ENCODE peak calls at places on chromosomes 7 and 10, in ten cellular contexts. Q is K562; V is prostate gland; I is fibroblast of the aortic adventitia; K is B cell; X is AG04450; C is WTC11; U is fibroblast of mammary gland; T is ovary; E is CD4-positive, alpha-beta T cell. H is an unnamed sample.
A peak's percentile ranks its signal among the peaks of the same experiment; 100 is the strongest.

GRCh38 chr7:139687206-139687954 is 90.4 kb downstream of the HIPK2 start:
- DNase-seq in V (no peak), C (no peak), U (no peak), K (no peak), T (no peak), X (no peak), I (no peak), E (no peak), Q (no peak), H (no peak)

GRCh38 chr10:97572214-97572989 is at the start of gene ANKRD2:
- DNase-seq in T (peak; percentile 74), C (peak; percentile 88), Q (peak; percentile 79), X (peak; percentile 52), V (peak; percentile 74), I (peak; percentile 83), U (peak; percentile 86), E (peak; percentile 31), K (no peak), H (peak; percentile 72)

GRCh38 chr10:96505150-96506136 is 8.3 kb downstream of the TLL2 start:
- DNase-seq in T (no peak), K (no peak), U (no peak), Q (no peak), X (no peak), E (no peak), I (no peak), C (no peak), V (no peak), H (no peak)

GRCh38 chr7:31782411-31782991 is 95.5 kb downstream of the PPP1R17 start:
- DNase-seq in U (peak; percentile 82), C (no peak), X (no peak), I (peak; percentile 68), E (no peak), K (no peak), Q (peak; percentile 52), V (no peak), T (no peak), H (peak; percentile 2)

GRCh38 chr7:47763063-47763974 is 181.4 kb upstream of the TNS3 start:
- DNase-seq in T (no peak), U (peak; percentile 96), K (peak; percentile 69), I (peak; percentile 84), Q (no peak), V (no peak), E (no peak), C (no peak), X (peak; percentile 91), H (no peak)

GRCh38 chr10:47099445-47099844 is 188.2 kb downstream of the PTPN20 start:
- DNase-seq in X (no peak), Q (no peak), U (no peak), K (no peak), E (no peak), T (no peak), I (no peak), C (no peak), V (no peak), H (no peak)

GRCh38 chr10:69791812-69792211 is 9.9 kb upstream of the COL13A1 start:
- DNase-seq in Q (no peak), V (no peak), U (no peak), K (no peak), C (no peak), I (no peak), X (no peak), T (no peak), E (no peak), H (no peak)

GRCh38 chr7:129354428-129355157 is 79.6 kb upstream of the STRIP2 start:
- DNase-seq in I (no peak), X (no peak), V (no peak), T (no peak), E (no peak), K (no peak), Q (no peak), U (no peak), C (no peak), H (no peak)

GRCh38 chr10:62584726-62585125 is 210.6 kb downstream of the ZNF365 start:
- DNase-seq in T (no peak), E (no peak), K (no peak), I (no peak), Q (no peak), C (no peak), V (no peak), U (peak; percentile 55), X (no peak), H (no peak)

GRCh38 chr10:100045592-100045991 is 35.8 kb upstream of the DNMBP start:
- DNase-seq in C (no peak), K (no peak), I (no peak), U (no peak), X (no peak), E (no peak), V (no peak), T (no peak), Q (no peak), H (no peak)

GRCh38 chr7:55733584-55733983 is 129.0 kb downstream of the SEPTIN14 start:
- DNase-seq in U (no peak), E (no peak), T (no peak), V (no peak), Q (no peak), C (no peak), X (no peak), K (no peak), I (peak; percentile 90), H (no peak)

GRCh38 chr7:155398944-155399343 is 59.0 kb upstream of the EN2 start:
- DNase-seq in I (no peak), C (no peak), T (no peak), U (no peak), K (no peak), V (no peak), Q (peak; percentile 49), X (no peak), E (no peak), H (peak; percentile 35)
- TF ChIP-seq CTCF in I (no peak), C (no peak), T (no peak), U (no peak), K (no peak), V (no peak), Q (peak; percentile 76), X (no peak), E (no peak), H (peak; percentile 43)

GRCh38 chr10:12107781-12108180 is 21.7 kb upstream of the SEC61A2 start:
- DNase-seq in I (no peak), T (no peak), C (no peak), X (no peak), K (no peak), Q (no peak), E (no peak), U (no peak), V (no peak), H (no peak)

GRCh38 chr10:12111528-12111927 is 17.9 kb upstream of the SEC61A2 start:
- DNase-seq in U (no peak), I (no peak), K (no peak), C (no peak), V (no peak), E (no peak), Q (no peak), X (no peak), T (no peak), H (no peak)

GRCh38 chr10:12113627-12114026 is 15.8 kb upstream of the SEC61A2 start:
- DNase-seq in X (no peak), I (no peak), Q (no peak), U (no peak), K (no peak), V (no peak), C (no peak), T (no peak), E (no peak), H (no peak)
- TF ChIP-seq CTCF in X (no peak), I (no peak), Q (no peak), U (no peak), K (no peak), V (no peak), C (no peak), T (no peak), E (no peak), H (no peak)

GRCh38 chr7:98922392-98923107 is 44.2 kb downstream of the TRRAP start:
- DNase-seq in E (no peak), I (peak; percentile 80), K (no peak), U (peak; percentile 78), Q (peak; percentile 41), T (peak; percentile 73), X (peak; percentile 41), C (no peak), V (peak; percentile 64), H (no peak)

GRCh38 chr7:98917331-98917730 is 39.0 kb downstream of the TRRAP start:
- DNase-seq in C (no peak), X (no peak), E (no peak), U (no peak), I (no peak), Q (no peak), T (no peak), K (no peak), V (no peak), H (no peak)

GRCh38 chr7:98923512-98923911 is 45.2 kb downstream of the TRRAP start:
- DNase-seq in K (no peak), Q (no peak), U (no peak), V (no peak), I (no peak), C (no peak), X (no peak), E (no peak), T (no peak), H (no peak)

GRCh38 chr7:98927125-98927524 is 48.8 kb downstream of the TRRAP start:
- DNase-seq in U (no peak), C (no peak), K (no peak), I (no peak), E (no peak), Q (no peak), T (no peak), V (no peak), X (no peak), H (no peak)

DNA sequence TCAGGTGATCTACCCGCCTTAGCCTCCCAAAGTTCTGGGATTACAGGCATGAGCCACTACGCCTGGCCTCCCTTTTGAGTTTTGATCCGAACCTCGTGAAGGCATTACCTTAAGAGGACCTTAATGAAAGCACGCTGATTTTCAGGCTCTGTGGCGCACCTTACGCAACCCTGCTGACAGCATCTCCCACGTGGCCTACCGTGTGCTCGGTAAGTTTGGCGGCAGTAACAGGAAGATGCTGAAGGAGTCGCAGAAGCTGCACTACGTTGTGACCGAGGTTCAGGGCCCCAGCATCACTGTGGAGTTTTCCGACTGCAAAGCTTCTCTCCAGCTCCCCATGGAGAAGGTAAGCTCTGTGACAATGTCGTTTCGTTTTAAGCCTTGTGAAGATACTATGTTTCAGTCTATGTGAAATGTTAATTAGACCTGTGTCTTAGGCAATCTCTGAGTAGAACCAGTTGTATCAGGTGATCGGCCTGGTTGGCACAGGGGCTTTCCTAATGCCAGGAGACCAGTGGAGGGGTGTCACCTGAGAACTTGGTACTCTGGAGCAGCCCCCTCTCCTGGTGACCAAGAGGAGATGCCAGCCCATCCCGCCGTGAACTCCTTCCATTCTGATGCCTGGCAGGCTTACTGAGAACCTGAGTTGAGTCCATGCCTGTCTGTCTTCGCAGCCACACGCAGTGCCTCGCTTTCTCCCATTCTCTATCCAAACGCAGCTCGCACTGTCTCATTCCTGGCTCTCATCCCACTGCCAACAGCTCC is 43.5 kb downstream of the TRRAP start:
- DNase-seq in V (no peak), T (no peak), X (no peak), E (no peak), U (peak; percentile 10), I (no peak), C (peak; percentile 28), Q (no peak), K (no peak), H (no peak)
- TF ChIP-seq CTCF in V (no peak), T (no peak), X (no peak), E (no peak), U (no peak), I (peak; percentile 3), C (no peak), Q (no peak), K (no peak), H (no peak)

DNA sequence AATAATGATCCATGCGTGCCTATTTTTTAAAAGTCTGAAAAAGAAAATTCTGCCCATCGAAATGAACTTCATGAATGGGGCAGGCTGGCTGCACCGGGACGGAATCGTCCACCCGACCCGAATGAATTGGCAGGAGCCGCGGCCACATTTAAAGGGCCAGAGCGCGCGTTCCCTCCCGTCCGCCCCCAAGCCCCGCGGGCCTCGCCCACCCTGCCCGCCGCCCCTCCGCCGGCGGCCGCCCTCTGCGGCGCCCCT is 318 bp upstream of the GATA3 start:
- DNase-seq in X (no peak), K (peak; percentile 38), C (no peak), V (peak; percentile 51), U (no peak), Q (no peak), E (no peak), T (no peak), I (peak; percentile 24), H (no peak)
- TF ChIP-seq CTCF in X (no peak), K (no peak), C (no peak), V (no peak), U (no peak), Q (no peak), E (no peak), T (no peak), I (no peak), H (no peak)